ENCODE peak calls at places on chromosomes 11 and 22, in seven cellular contexts. B, J, Q, I, W, K and P are unnamed samples.

GRCh38 chr11:130369713-130370112 is 55.0 kb upstream of the ZBTB44 start:
- DNase-seq in W (no peak), J (no peak), Q (no peak), K (no peak), B (no peak), I (no peak), P (no peak)

GRCh38 chr11:10298342-10298741 is 4.3 kb upstream of the SBF2 start:
- DNase-seq in I (peak; percentile 80), K (no peak), W (peak; percentile 57), Q (no peak), B (no peak), J (no peak), P (peak; percentile 67)

GRCh38 chr11:97937501-97937900 is 1083.2 kb upstream of the CNTN5 start:
- DNase-seq in J (no peak), Q (no peak), B (no peak), W (no peak), I (peak; percentile 46), K (no peak), P (no peak)

GRCh38 chr11:108565653-108566052 is 27.9 kb downstream of the EXPH5 start:
- DNase-seq in Q (peak; percentile 31), W (no peak), B (no peak), J (no peak), I (no peak), K (peak; percentile 35), P (no peak)

GRCh38 chr11:9895016-9895415 is 231.1 kb downstream of the SWAP70 start:
- DNase-seq in J (no peak), K (no peak), Q (no peak), W (no peak), B (no peak), I (peak; percentile 16), P (no peak)

GRCh38 chr11:40445391-40445790 is 1014.1 kb downstream of the LRRC4C start:
- DNase-seq in I (no peak), J (no peak), K (no peak), Q (no peak), W (no peak), B (no peak), P (no peak)

GRCh38 chr11:3946445-3947017 is 91.1 kb downstream of the STIM1 start:
- DNase-seq in B (no peak), K (no peak), I (no peak), W (no peak), J (no peak), Q (no peak), P (no peak)

GRCh38 chr11:124070906-124071621 is 29.9 kb upstream of the OR10G7 start:
- DNase-seq in J (peak; percentile 65), B (no peak), K (no peak), Q (peak; percentile 64), W (peak; percentile 76), I (peak; percentile 90), P (peak; percentile 44)

GRCh38 chr11:65423516-65424199 is 1.1 kb downstream of the NEAT1 start:
- DNase-seq in I (peak; percentile 73), J (peak; percentile 52), B (no peak), W (peak; percentile 53), Q (peak; percentile 45), K (no peak), P (peak; percentile 59)

GRCh38 chr11:115170133-115170815 is 333.9 kb downstream of the CADM1 start:
- DNase-seq in K (no peak), J (no peak), Q (peak; percentile 45), W (peak; percentile 53), I (peak; percentile 15), B (no peak), P (no peak)

GRCh38 chr11:126431401-126432064 is 76.0 kb downstream of the ST3GAL4 start:
- DNase-seq in Q (peak; percentile 29), B (peak; percentile 33), W (no peak), K (no peak), I (peak; percentile 79), J (no peak), P (no peak)

GRCh38 chr11:122897606-122898210 is 15.1 kb downstream of the JHY start:
- DNase-seq in J (no peak), K (no peak), B (no peak), I (peak; percentile 53), W (no peak), Q (no peak), P (no peak)

GRCh38 chr11:128048121-128048520 is 539.2 kb downstream of the ETS1 start:
- DNase-seq in B (no peak), Q (no peak), J (no peak), K (no peak), I (no peak), W (no peak), P (no peak)

GRCh38 chr22:36745301-36745995 is 30.5 kb downstream of the IFT27 start:
- DNase-seq in B (no peak), W (peak; percentile 33), J (peak; percentile 35), K (no peak), I (no peak), Q (no peak), P (no peak)

GRCh38 chr22:21451545-21452520 is 15.4 kb upstream of the TMEM191C start:
- DNase-seq in B (no peak), K (peak; percentile 1), W (peak; percentile 34), I (no peak), Q (no peak), J (peak; percentile 14), P (no peak)

GRCh38 chr11:45736424-45736823 is 68.5 kb upstream of the SLC35C1 start:
- DNase-seq in J (no peak), Q (no peak), B (no peak), I (peak; percentile 66), W (no peak), K (peak; percentile 65), P (no peak)

GRCh38 chr11:45737056-45737455 is 67.9 kb upstream of the SLC35C1 start:
- DNase-seq in K (no peak), B (no peak), I (peak; percentile 34), J (no peak), W (no peak), Q (no peak), P (no peak)

GRCh38 chr11:45730014-45730413 is 64.6 kb upstream of the CHST1 start:
- DNase-seq in J (no peak), B (no peak), Q (no peak), I (no peak), W (no peak), K (no peak), P (no peak)

DNA sequence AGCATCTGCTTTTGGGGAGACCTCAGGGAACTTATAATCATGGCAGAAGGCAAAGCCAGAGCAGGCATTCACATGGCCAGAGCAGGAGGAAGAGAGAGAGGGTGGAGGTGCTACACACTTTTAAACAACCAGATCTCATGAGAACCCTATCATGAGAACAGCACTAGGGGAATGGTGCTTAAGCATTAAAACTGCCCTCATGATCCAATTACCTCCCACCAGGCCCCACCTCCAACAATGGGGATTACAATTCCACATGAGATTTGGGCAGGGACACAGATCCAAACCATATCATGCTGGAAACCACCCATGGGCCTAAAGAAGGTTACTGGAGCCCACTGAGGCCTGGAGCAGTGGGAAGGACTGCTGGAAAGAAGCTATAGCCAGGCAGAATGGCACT is 66.9 kb upstream of the CHST1 start:
- DNase-seq in B (no peak), Q (no peak), K (no peak), W (no peak), I (no peak), J (no peak), P (no peak)
- H3K4me1 ChIP-seq in B (no peaks in the 10 kb centered on the region), Q (no peaks in the 10 kb centered on the region), K (no peaks in the 10 kb centered on the region), W (no peaks in the 10 kb centered on the region), I (peaks cover 8% of the 10 kb centered on the region), J (no peaks in the 10 kb centered on the region), P (no peaks in the 10 kb centered on the region)

GRCh38 chr11:87437133-87437843 is 399.6 kb downstream of the TMEM135 start:
- DNase-seq in K (no peak), J (no peak), Q (no peak), I (no peak), W (no peak), B (no peak), P (no peak)
- H3K27ac ChIP-seq in K (no peak overlapping the region), J (no peak overlapping the region), Q (no peak overlapping the region), I (peak overlapping the region; percentile 1), W (no peak overlapping the region), B (no peak overlapping the region), P (no peak overlapping the region)

DNA sequence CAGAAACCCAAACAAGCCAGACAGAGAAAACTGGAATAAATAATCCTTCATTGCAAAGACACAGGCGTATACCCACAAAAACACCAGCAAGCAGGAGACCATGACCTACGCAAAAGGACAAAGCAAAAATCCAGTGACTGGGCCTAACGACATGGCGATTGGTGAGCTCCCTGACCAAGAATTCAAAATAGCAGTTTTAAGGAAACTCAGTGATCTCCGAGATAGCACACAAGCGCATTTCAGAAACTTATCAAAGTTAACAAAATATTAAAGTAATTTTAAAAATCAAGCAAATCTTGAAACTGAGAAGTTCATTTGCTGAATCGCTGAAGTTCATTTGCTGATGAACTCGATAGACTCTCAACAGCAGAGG is 27.6 kb downstream of the DBX1 start:
- DNase-seq in K (no peak), W (no peak), J (no peak), I (no peak), Q (no peak), B (no peak), P (no peak)
- H3K4me3 ChIP-seq in K (no peak overlapping the region), W (no peak overlapping the region), J (peak overlapping the region; percentile 39), I (no peak overlapping the region), Q (no peak overlapping the region), B (peak overlapping the region; percentile 74), P (no peak overlapping the region)

DNA sequence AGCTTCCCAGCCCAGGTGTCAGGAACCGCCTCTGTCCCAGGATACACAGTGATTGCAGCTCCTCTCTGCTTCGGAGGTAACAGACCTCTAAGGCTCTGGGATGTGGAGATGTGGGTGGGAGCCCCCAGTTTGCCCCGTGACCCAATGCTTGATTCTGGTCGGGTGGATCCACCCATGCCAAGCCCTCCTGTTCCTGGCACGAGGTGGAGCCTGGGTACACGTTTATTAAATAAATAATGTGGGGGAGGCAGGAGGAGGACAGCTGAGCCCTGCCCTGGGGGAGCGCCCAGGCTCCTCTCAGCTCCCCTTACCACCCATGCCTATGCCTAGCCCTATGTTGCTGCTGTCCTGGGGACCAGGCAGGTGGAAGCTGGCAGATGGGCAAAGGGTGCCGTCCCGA is 16.0 kb downstream of the ARHGEF17 start:
- DNase-seq in Q (no peak), B (no peak), I (no peak), W (no peak), K (no peak), J (no peak), P (no peak)
- H3K4me1 ChIP-seq in Q (peaks cover 29% of the 10 kb centered on the region), B (peaks cover 81% of the 10 kb centered on the region), I (peaks cover 57% of the 10 kb centered on the region), W (peaks cover 62% of the 10 kb centered on the region), K (peaks cover 15% of the 10 kb centered on the region), J (peaks cover 30% of the 10 kb centered on the region), P (peaks cover 4% of the 10 kb centered on the region)

DNA sequence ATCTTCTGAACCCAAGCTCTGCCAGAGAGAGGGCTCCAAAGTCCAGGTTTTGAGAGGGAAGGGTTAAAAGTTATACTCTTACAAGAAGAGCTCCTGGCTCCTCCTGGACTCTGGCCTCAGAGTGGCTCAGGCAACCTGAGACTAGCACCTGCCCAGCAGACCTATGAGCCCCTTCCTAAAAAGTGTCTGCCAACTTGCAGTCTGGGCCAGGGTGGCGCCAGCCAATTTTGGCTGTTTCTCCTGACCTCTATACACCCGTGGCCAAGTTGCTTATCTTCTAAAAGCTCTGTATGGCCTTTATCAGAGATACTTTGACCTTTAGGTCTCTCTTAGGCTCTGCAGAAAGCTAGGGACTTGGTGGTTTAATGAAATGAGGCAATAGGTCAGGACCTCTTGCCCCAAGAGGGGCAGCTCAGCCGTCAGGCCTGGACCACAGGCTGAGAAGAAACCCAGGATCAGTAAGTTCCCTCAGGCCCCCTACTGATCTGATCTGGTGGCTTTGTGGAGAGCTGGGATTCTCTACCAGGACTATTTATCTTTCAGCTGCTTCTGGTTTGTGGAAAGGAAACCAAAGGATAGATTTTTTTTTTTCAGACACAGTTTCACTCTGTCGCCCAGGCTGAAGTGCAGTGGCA is 10.3 kb upstream of the UCP3 start:
- DNase-seq in W (no peak), Q (peak; percentile 63), J (no peak), I (no peak), K (no peak), B (no peak), P (no peak)
- H3K27ac ChIP-seq in W (peak overlapping the region; percentile 84), Q (peak overlapping the region; percentile 92), J (peak overlapping the region; percentile 89), I (peak overlapping the region; percentile 25), K (no peak overlapping the region), B (peak overlapping the region; percentile 65), P (peak overlapping the region; percentile 6)